ENCODE peak calls at places on chromosomes 11 and 22, in six cellular contexts. One of them, this sample, is unnamed.

GRCh38 chr11:68214173-68215086 is 1.3 kb upstream of the KMT5B start:
- DNase-seq in GM12892: no peak
- DNase-seq in K562: no peak
- DNase-seq in H1: peak; percentile 74
- DNase-seq in GM12878: no peak
- DNase-seq in HepG2: no peak
- DNase-seq in this sample: no peak

GRCh38 chr11:126310229-126310991 is 6.5 kb downstream of the DCPS start:
- DNase-seq in GM12892: no peak
- DNase-seq in K562: peak; percentile 74
- DNase-seq in H1: peak; percentile 82
- DNase-seq in GM12878: no peak
- DNase-seq in HepG2: peak; percentile 63
- DNase-seq in this sample: no peak

GRCh38 chr11:127110542-127110941 is 110.0 kb upstream of the KIRREL3 start:
- DNase-seq in GM12892: no peak
- DNase-seq in K562: no peak
- DNase-seq in H1: no peak
- DNase-seq in GM12878: no peak
- DNase-seq in HepG2: no peak
- DNase-seq in this sample: no peak

GRCh38 chr11:118415739-118416068 is 14.3 kb downstream of the ATP5MG start:
- DNase-seq in GM12892: no peak
- DNase-seq in K562: peak; percentile 88
- DNase-seq in H1: peak; percentile 49
- DNase-seq in GM12878: no peak
- DNase-seq in HepG2: no peak
- DNase-seq in this sample: no peak

GRCh38 chr11:116601734-116602636 is 170.8 kb downstream of the BUD13 start:
- DNase-seq in GM12892: no peak
- DNase-seq in K562: no peak
- DNase-seq in H1: no peak
- DNase-seq in GM12878: no peak
- DNase-seq in HepG2: no peak
- DNase-seq in this sample: no peak

GRCh38 chr11:35142481-35143207 is 3.7 kb downstream of the CD44 start:
- DNase-seq in GM12892: no peak
- DNase-seq in K562: peak; percentile 24
- DNase-seq in H1: no peak
- DNase-seq in GM12878: no peak
- DNase-seq in HepG2: peak; percentile 20
- DNase-seq in this sample: no peak

GRCh38 chr22:31692186-31692886 is 30.3 kb upstream of the PISD start:
- DNase-seq in GM12892: no peak
- DNase-seq in K562: no peak
- DNase-seq in H1: no peak
- DNase-seq in GM12878: no peak
- DNase-seq in HepG2: no peak
- DNase-seq in this sample: no peak

GRCh38 chr22:32465661-32466060 is 1.4 kb upstream of the BPIFC start:
- DNase-seq in GM12892: no peak
- DNase-seq in K562: no peak
- DNase-seq in H1: no peak
- DNase-seq in GM12878: no peak
- DNase-seq in HepG2: no peak
- DNase-seq in this sample: no peak

GRCh38 chr22:39534092-39534506 is 1.6 kb upstream of the RPS19BP1 start:
- DNase-seq in GM12892: no peak
- DNase-seq in K562: no peak
- DNase-seq in H1: no peak
- DNase-seq in GM12878: no peak
- DNase-seq in HepG2: peak; percentile 73
- DNase-seq in this sample: no peak

GRCh38 chr11:76835928-76836612 is 24.6 kb upstream of the ACER3 start:
- DNase-seq in GM12892: no peak
- DNase-seq in K562: no peak
- DNase-seq in H1: no peak
- DNase-seq in GM12878: no peak
- DNase-seq in HepG2: no peak
- DNase-seq in this sample: no peak

GRCh38 chr11:35815556-35816315 is 128.1 kb upstream of the LDLRAD3 start:
- DNase-seq in GM12892: no peak
- DNase-seq in K562: no peak
- DNase-seq in H1: no peak
- DNase-seq in GM12878: no peak
- DNase-seq in HepG2: no peak
- DNase-seq in this sample: no peak

GRCh38 chr11:83120328-83120727 is 36.6 kb upstream of the PCF11 start:
- DNase-seq in GM12892: no peak
- DNase-seq in K562: no peak
- DNase-seq in H1: no peak
- DNase-seq in GM12878: no peak
- DNase-seq in HepG2: no peak
- DNase-seq in this sample: no peak

GRCh38 chr11:119493712-119494111 is 70.7 kb upstream of the THY1 start:
- DNase-seq in GM12892: no peak
- DNase-seq in K562: peak; percentile 43
- DNase-seq in H1: peak; percentile 86
- DNase-seq in GM12878: no peak
- DNase-seq in HepG2: no peak
- DNase-seq in this sample: no peak

GRCh38 chr22:49724030-49724892 is 103.4 kb downstream of the BRD1 start:
- DNase-seq in GM12892: no peak
- DNase-seq in K562: no peak
- DNase-seq in H1: peak; percentile 70
- DNase-seq in GM12878: no peak
- DNase-seq in HepG2: no peak
- DNase-seq in this sample: no peak

GRCh38 chr22:25564979-25565677 is 653 bp downstream of the GRK3 start:
- DNase-seq in GM12892: peak; percentile 31
- DNase-seq in K562: no peak
- DNase-seq in H1: peak; percentile 83
- DNase-seq in GM12878: no peak
- DNase-seq in HepG2: no peak
- DNase-seq in this sample: no peak

GRCh38 chr22:49517211-49517610 is 310.5 kb downstream of the BRD1 start:
- DNase-seq in GM12892: no peak
- DNase-seq in K562: no peak
- DNase-seq in H1: no peak
- DNase-seq in GM12878: no peak
- DNase-seq in HepG2: no peak
- DNase-seq in this sample: no peak

GRCh38 chr11:122764691-122765090 is 73.6 kb upstream of the CRTAM start:
- DNase-seq in GM12892: no peak
- DNase-seq in K562: no peak
- DNase-seq in H1: no peak
- DNase-seq in GM12878: no peak
- DNase-seq in HepG2: no peak
- DNase-seq in this sample: no peak

GRCh38 chr22:47138898-47139789 is 376.7 kb downstream of the TBC1D22A start:
- DNase-seq in GM12892: no peak
- DNase-seq in K562: no peak
- DNase-seq in H1: no peak
- DNase-seq in GM12878: no peak
- DNase-seq in HepG2: no peak
- DNase-seq in this sample: no peak

GRCh38 chr11:88357323-88358039 is 19.9 kb upstream of the CTSC start:
- DNase-seq in GM12892: no peak
- DNase-seq in K562: peak; percentile 52
- DNase-seq in H1: no peak
- DNase-seq in GM12878: peak; percentile 79
- DNase-seq in HepG2: no peak
- DNase-seq in this sample: no peak

GRCh38 chr11:31968774-31969433 is 122.0 kb upstream of the RCN1 start:
- DNase-seq in GM12892: no peak
- DNase-seq in K562: no peak
- DNase-seq in H1: no peak
- DNase-seq in GM12878: no peak
- DNase-seq in HepG2: no peak
- DNase-seq in this sample: no peak

GRCh38 chr22:50298937-50299656 is 8.3 kb downstream of the PLXNB2 start:
- DNase-seq in GM12892: no peak
- DNase-seq in K562: no peak
- DNase-seq in H1: no peak
- DNase-seq in GM12878: no peak
- DNase-seq in HepG2: no peak
- DNase-seq in this sample: no peak

GRCh38 chr22:32623943-32624342 is 149.3 kb downstream of the FBXO7 start:
- DNase-seq in GM12892: no peak
- DNase-seq in K562: no peak
- DNase-seq in H1: no peak
- DNase-seq in GM12878: no peak
- DNase-seq in HepG2: peak; percentile 12
- DNase-seq in this sample: no peak

GRCh38 chr11:62806611-62807121 is 1.4 kb upstream of the NXF1 start:
- DNase-seq in GM12892: no peak
- DNase-seq in K562: no peak
- DNase-seq in H1: no peak
- DNase-seq in GM12878: no peak
- DNase-seq in HepG2: no peak
- DNase-seq in this sample: no peak

GRCh38 chr11:3164138-3164539 is 971 bp downstream of the OSBPL5 start:
- DNase-seq in GM12892: no peak
- DNase-seq in K562: no peak
- DNase-seq in H1: no peak
- DNase-seq in GM12878: no peak
- DNase-seq in HepG2: no peak
- DNase-seq in this sample: peak; percentile 7

GRCh38 chr11:9757809-9758675 is 94.2 kb downstream of the SWAP70 start:
- DNase-seq in GM12892: peak; percentile 95
- DNase-seq in K562: peak; percentile 99
- DNase-seq in H1: peak; percentile 91
- DNase-seq in GM12878: no peak
- DNase-seq in HepG2: peak; percentile 63
- DNase-seq in this sample: peak; percentile 95
- TF ChIP-seq POLR2A in GM12892: peak; percentile 47
- TF ChIP-seq POLR2A in K562: peak; percentile 57
- TF ChIP-seq POLR2A in H1: peak; percentile 27
- TF ChIP-seq POLR2A in GM12878: peak; percentile 77
- TF ChIP-seq POLR2A in HepG2: peak; percentile 19
- TF ChIP-seq POLR2A in this sample: peak; percentile 24

GRCh38 chr11:128506999-128507591 is 80.3 kb downstream of the ETS1 start:
- DNase-seq in GM12892: no peak
- DNase-seq in K562: no peak
- DNase-seq in H1: no peak
- DNase-seq in GM12878: no peak
- DNase-seq in HepG2: no peak
- DNase-seq in this sample: no peak
- TF ChIP-seq TAF1 in GM12892: no peak
- TF ChIP-seq TAF1 in K562: no peak
- TF ChIP-seq TAF1 in H1: no peak
- TF ChIP-seq TAF1 in GM12878: no peak
- TF ChIP-seq TAF1 in HepG2: no peak
- TF ChIP-seq TAF1 in this sample: no peak

DNA sequence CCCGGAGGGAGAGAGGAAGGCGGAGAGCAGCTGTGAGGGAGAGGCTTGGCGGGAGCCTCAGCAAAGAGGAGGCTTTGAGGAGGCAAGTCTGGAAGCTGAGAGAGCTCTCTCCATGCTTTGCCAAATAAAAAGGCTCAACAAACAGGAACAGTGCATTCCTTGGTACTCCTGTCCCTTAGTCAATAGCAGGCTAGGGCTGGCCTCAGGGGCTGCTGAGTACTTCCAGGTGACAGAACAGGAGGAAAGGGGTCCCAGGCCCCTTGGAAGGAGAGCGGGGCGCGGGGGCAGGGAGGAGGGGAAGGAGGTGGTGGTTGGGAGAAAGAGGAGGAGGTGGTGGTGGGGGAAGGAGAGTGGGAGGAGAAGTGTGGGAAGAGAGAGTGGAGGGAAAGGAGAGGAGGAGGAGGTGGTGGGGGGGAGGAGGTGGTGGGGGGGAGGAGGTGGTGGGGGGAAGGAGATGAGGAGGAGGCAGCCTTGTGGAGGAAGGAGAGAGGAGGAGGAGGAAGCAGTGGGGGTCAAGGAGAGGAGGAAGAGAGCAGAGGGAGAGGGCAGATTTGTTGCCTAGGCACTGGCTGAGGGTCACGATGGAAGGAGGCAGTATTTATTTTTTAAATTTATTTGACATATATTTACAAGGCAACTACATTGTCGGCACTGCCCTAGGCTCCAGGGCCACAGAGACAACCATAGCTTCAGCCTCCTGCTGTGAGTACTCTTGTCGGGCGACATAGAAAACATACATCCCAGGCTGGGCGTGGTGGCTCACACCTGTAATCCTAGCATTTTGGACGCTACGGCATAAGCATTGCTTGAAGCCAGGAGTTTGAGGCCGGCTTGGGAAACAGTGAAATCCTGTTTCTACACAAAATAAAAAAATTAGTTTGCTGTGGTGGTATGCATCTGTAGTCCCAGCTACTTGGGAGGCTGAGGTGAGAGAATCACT is 74.2 kb upstream of the ZBED5 start:
- DNase-seq in GM12892: no peak
- DNase-seq in K562: no peak
- DNase-seq in H1: peak; percentile 71
- DNase-seq in GM12878: no peak
- DNase-seq in HepG2: no peak
- DNase-seq in this sample: no peak
- TF ChIP-seq POLR2A in GM12892: no peak
- TF ChIP-seq POLR2A in K562: no peak
- TF ChIP-seq POLR2A in H1: no peak
- TF ChIP-seq POLR2A in GM12878: no peak
- TF ChIP-seq POLR2A in HepG2: no peak
- TF ChIP-seq POLR2A in this sample: no peak

GRCh38 chr22:36824655-36825054 is 7.8 kb upstream of the PVALB start:
- DNase-seq in GM12892: no peak
- DNase-seq in K562: no peak
- DNase-seq in H1: no peak
- DNase-seq in GM12878: no peak
- DNase-seq in HepG2: no peak
- DNase-seq in this sample: no peak

GRCh38 chr22:36822581-36822980 is 5.7 kb upstream of the PVALB start:
- DNase-seq in GM12892: no peak
- DNase-seq in K562: no peak
- DNase-seq in H1: no peak
- DNase-seq in GM12878: no peak
- DNase-seq in HepG2: no peak
- DNase-seq in this sample: no peak

GRCh38 chr22:36819112-36819511 is 2.3 kb upstream of the PVALB start:
- DNase-seq in GM12892: no peak
- DNase-seq in K562: no peak
- DNase-seq in H1: no peak
- DNase-seq in GM12878: no peak
- DNase-seq in HepG2: no peak
- DNase-seq in this sample: no peak

GRCh38 chr22:36826262-36826661 is 9.4 kb upstream of the PVALB start:
- DNase-seq in GM12892: no peak
- DNase-seq in K562: no peak
- DNase-seq in H1: no peak
- DNase-seq in GM12878: no peak
- DNase-seq in HepG2: no peak
- DNase-seq in this sample: no peak

GRCh38 chr22:36823177-36823839 is 6.5 kb upstream of the PVALB start:
- DNase-seq in GM12892: no peak
- DNase-seq in K562: no peak
- DNase-seq in H1: no peak
- DNase-seq in GM12878: no peak
- DNase-seq in HepG2: no peak
- DNase-seq in this sample: no peak
- TF ChIP-seq TAF1 in GM12892: no peak
- TF ChIP-seq TAF1 in K562: no peak
- TF ChIP-seq TAF1 in H1: no peak
- TF ChIP-seq TAF1 in GM12878: no peak
- TF ChIP-seq TAF1 in HepG2: no peak
- TF ChIP-seq TAF1 in this sample: no peak

GRCh38 chr11:19712281-19713220 is at the start of gene NAV2:
- DNase-seq in GM12892: peak; percentile 81
- DNase-seq in K562: peak; percentile 95
- DNase-seq in H1: peak; percentile 92
- DNase-seq in GM12878: peak; percentile 20
- DNase-seq in HepG2: peak; percentile 61
- DNase-seq in this sample: peak; percentile 88
- TF ChIP-seq POLR2A in GM12892: peak; percentile 46
- TF ChIP-seq POLR2A in K562: peak; percentile 89
- TF ChIP-seq POLR2A in H1: peak; percentile 88
- TF ChIP-seq POLR2A in GM12878: peak; percentile 76
- TF ChIP-seq POLR2A in HepG2: no peak
- TF ChIP-seq POLR2A in this sample: no peak

This sample was measured in GM12891.